ENCODE peak calls at places on chromosomes 12 and 14, in ten cellular contexts. V, Z, B, K, X, P, F, O, Q and M are unnamed samples.

GRCh38 chr14:99230271-99231141 is 41.5 kb downstream of the BCL11B start:
- DNase-seq in V (no peak), Z (peak), B (no peak), K (peak), X (peak), P (no peak), F (no peak), O (no peak), Q (no peak), M (no peak)

GRCh38 chr14:81400852-81401251 is 728 bp upstream of the STON2 start:
- DNase-seq in V (peak), Z (peak), B (no peak), K (peak), X (peak), P (peak), F (peak), O (peak), Q (peak), M (peak)

GRCh38 chr14:58298880-58299664 is 717 bp downstream of the ARID4A start:
- DNase-seq in V (peak), Z (peak), B (no peak), K (no peak), X (peak), P (no peak), F (peak), O (no peak), Q (peak), M (no peak)

GRCh38 chr14:81273521-81273920 is 52.8 kb upstream of the GTF2A1 start:
- DNase-seq in V (no peak), Z (no peak), B (no peak), K (no peak), X (no peak), P (no peak), F (no peak), O (no peak), Q (no peak), M (no peak)

GRCh38 chr12:5052348-5052747 is 8.7 kb downstream of the KCNA5 start:
- DNase-seq in V (no peak), Z (no peak), B (no peak), K (no peak), X (no peak), P (no peak), F (no peak), O (no peak), Q (no peak), M (no peak)

GRCh38 chr14:95085321-95085720 is 72.0 kb downstream of the DICER1 start:
- DNase-seq in V (no peak), Z (no peak), B (no peak), K (no peak), X (no peak), P (no peak), F (no peak), O (no peak), Q (no peak), M (no peak)

GRCh38 chr12:91177380-91177779 is 5.2 kb downstream of the DCN start:
- DNase-seq in V (no peak), Z (no peak), B (no peak), K (no peak), X (no peak), P (no peak), F (no peak), O (peak), Q (no peak), M (no peak)

GRCh38 chr12:28507867-28508266 is 317.6 kb downstream of the CCDC91 start:
- DNase-seq in V (no peak), Z (no peak), B (no peak), K (no peak), X (no peak), P (no peak), F (no peak), O (no peak), Q (no peak), M (no peak)

GRCh38 chr12:111069886-111070285 is 149.5 kb upstream of the MYL2 start:
- DNase-seq in V (no peak), Z (no peak), B (no peak), K (no peak), X (no peak), P (no peak), F (no peak), O (no peak), Q (no peak), M (no peak)

GRCh38 chr14:95173518-95173917 is 16.2 kb upstream of the DICER1 start:
- DNase-seq in V (no peak), Z (no peak), B (no peak), K (no peak), X (no peak), P (no peak), F (no peak), O (no peak), Q (no peak), M (no peak)

GRCh38 chr14:49992901-49993335 is 100.0 kb downstream of the ARF6 start:
- DNase-seq in V (no peak), Z (peak), B (no peak), K (peak), X (peak), P (no peak), F (no peak), O (peak), Q (no peak), M (peak)

GRCh38 chr14:48323655-48324054 is 648.2 kb upstream of the MDGA2 start:
- DNase-seq in V (no peak), Z (no peak), B (no peak), K (peak), X (no peak), P (no peak), F (peak), O (no peak), Q (no peak), M (no peak)

GRCh38 chr12:68971404-68971803 is 38.4 kb upstream of the CPM start:
- DNase-seq in V (no peak), Z (no peak), B (no peak), K (peak), X (no peak), P (no peak), F (peak), O (peak), Q (no peak), M (peak)

GRCh38 chr14:49687942-49688700 is at the start of gene POLE2:
- DNase-seq in V (peak), Z (peak), B (no peak), K (peak), X (peak), P (peak), F (peak), O (peak), Q (peak), M (peak)

GRCh38 chr12:109725321-109726105 is 11.9 kb downstream of the FAM222A start:
- DNase-seq in V (no peak), Z (no peak), B (no peak), K (no peak), X (no peak), P (no peak), F (no peak), O (no peak), Q (no peak), M (no peak)

GRCh38 chr12:4648099-4648498 is 752 bp downstream of the AKAP3 start:
- DNase-seq in V (peak), Z (no peak), B (no peak), K (peak), X (no peak), P (no peak), F (no peak), O (peak), Q (no peak), M (no peak)

GRCh38 chr12:20248646-20249045 is 119.7 kb upstream of the PDE3A start:
- DNase-seq in V (no peak), Z (no peak), B (no peak), K (no peak), X (no peak), P (no peak), F (no peak), O (no peak), Q (no peak), M (no peak)

GRCh38 chr14:69398053-69398817 is at the start of the genes ERH and SLC39A9:
- DNase-seq in V (peak), Z (peak), B (peak), K (peak), X (peak), P (peak), F (peak), O (peak), Q (peak), M (peak)

GRCh38 chr12:68530965-68531364 is 79.7 kb upstream of the RAP1B start:
- DNase-seq in V (no peak), Z (no peak), B (no peak), K (no peak), X (no peak), P (no peak), F (no peak), O (peak), Q (no peak), M (peak)

GRCh38 chr12:130619378-130619970 is 96.6 kb downstream of the RIMBP2 start:
- DNase-seq in V (no peak), Z (no peak), B (no peak), K (no peak), X (no peak), P (no peak), F (no peak), O (no peak), Q (no peak), M (no peak)

GRCh38 chr12:57085999-57086950 is 2.6 kb upstream of the NAB2 start:
- DNase-seq in V (peak), Z (peak), B (peak), K (peak), X (peak), P (no peak), F (peak), O (peak), Q (no peak), M (peak)

GRCh38 chr14:99475179-99475578 is 5.5 kb downstream of the SETD3 start:
- DNase-seq in V (no peak), Z (no peak), B (no peak), K (no peak), X (no peak), P (no peak), F (no peak), O (peak), Q (no peak), M (peak)

GRCh38 chr12:5778823-5779222 is 166.2 kb downstream of the ANO2 start:
- DNase-seq in V (no peak), Z (no peak), B (no peak), K (no peak), X (no peak), P (no peak), F (no peak), O (no peak), Q (no peak), M (no peak)

GRCh38 chr12:76591461-76591860 is 31.9 kb upstream of the OSBPL8 start:
- DNase-seq in V (no peak), Z (no peak), B (no peak), K (no peak), X (no peak), P (no peak), F (no peak), O (peak), Q (no peak), M (peak)

GRCh38 chr14:71022939-71023338 is 115.7 kb downstream of the PCNX1 start:
- DNase-seq in V (no peak), Z (no peak), B (no peak), K (no peak), X (no peak), P (no peak), F (no peak), O (no peak), Q (no peak), M (no peak)